ENCODE peak calls at places on chromosome 21, in nine cellular contexts. V is IMR-90, Q is GM13977, X is WTC11, I is endodermal cell, H is endothelial cell, R is GM06990, K is AG09309, P is AG10803. J is an unnamed sample.

GRCh38 chr21:23247334-23247733 is 2249.1 kb downstream of the NCAM2 start:
- DNase-seq in V (no peak), Q (no peak), X (no peak), I (no peak), H (no peak), R (no peak), K (no peak), P (no peak), J (no peak)

GRCh38 chr21:15014220-15014619 is 50.6 kb downstream of the NRIP1 start:
- DNase-seq in V (peak), Q (no peak), X (no peak), I (no peak), H (no peak), R (no peak), K (no peak), P (no peak), J (peak)

GRCh38 chr21:14741237-14741636 is 195.1 kb upstream of the SAMSN1 start:
- DNase-seq in V (no peak), Q (no peak), X (no peak), I (no peak), H (no peak), R (no peak), K (no peak), P (no peak), J (no peak)

GRCh38 chr21:23152130-23152529 is 2153.9 kb downstream of the NCAM2 start:
- DNase-seq in V (no peak), Q (no peak), X (no peak), I (no peak), H (no peak), R (no peak), K (no peak), P (no peak), J (no peak)

GRCh38 chr21:36429672-36430546 is 44.7 kb downstream of the CHAF1B start:
- DNase-seq in V (peak), Q (peak), X (peak), I (peak), H (peak), R (peak), K (peak), P (peak), J (peak)

GRCh38 chr21:16287060-16287459 is 557.3 kb downstream of the USP25 start:
- DNase-seq in V (no peak), Q (no peak), X (no peak), I (no peak), H (no peak), R (no peak), K (no peak), P (no peak), J (no peak)

GRCh38 chr21:23812485-23812884 is 1794.8 kb downstream of the MRPL39 start:
- DNase-seq in V (no peak), Q (no peak), X (no peak), I (no peak), H (no peak), R (no peak), K (no peak), P (no peak), J (no peak)

GRCh38 chr21:14086553-14086952 is 124.2 kb downstream of the LIPI start:
- DNase-seq in V (no peak), Q (peak), X (no peak), I (no peak), H (no peak), R (no peak), K (no peak), P (no peak), J (no peak)

GRCh38 chr21:46428987-46429710 is 29.5 kb upstream of the DIP2A start:
- DNase-seq in V (no peak), Q (no peak), X (no peak), I (no peak), H (no peak), R (no peak), K (no peak), P (no peak), J (no peak)

GRCh38 chr21:29496337-29496736 is 197.6 kb downstream of the BACH1 start:
- DNase-seq in V (no peak), Q (no peak), X (no peak), I (no peak), H (no peak), R (no peak), K (no peak), P (no peak), J (no peak)

GRCh38 chr21:31397515-31397926 is 53.5 kb upstream of the TIAM1 start:
- DNase-seq in V (no peak), Q (no peak), X (no peak), I (no peak), H (no peak), R (no peak), K (no peak), P (no peak), J (no peak)

GRCh38 chr21:30717105-30717504 is 1.5 kb downstream of the KRTAP21-3 start:
- DNase-seq in V (no peak), Q (no peak), X (no peak), I (no peak), H (no peak), R (no peak), K (no peak), P (no peak), J (no peak)

GRCh38 chr21:38293113-38293512 is 36.3 kb downstream of the KCNJ15 start:
- DNase-seq in V (no peak), Q (no peak), X (no peak), I (no peak), H (no peak), R (no peak), K (no peak), P (no peak), J (no peak)

GRCh38 chr21:22927469-22927868 is 1929.3 kb downstream of the NCAM2 start:
- DNase-seq in V (no peak), Q (no peak), X (no peak), I (no peak), H (no peak), R (no peak), K (no peak), P (no peak), J (no peak)

GRCh38 chr21:35084869-35085268 is 35.8 kb upstream of the RUNX1 start:
- DNase-seq in V (peak), Q (no peak), X (no peak), I (no peak), H (no peak), R (no peak), K (peak), P (peak), J (peak)

GRCh38 chr21:41678944-41679343 is 87.9 kb downstream of the RIPK4 start:
- DNase-seq in V (peak), Q (no peak), X (peak), I (peak), H (peak), R (no peak), K (peak), P (peak), J (peak)

GRCh38 chr21:39660596-39660995 is 47.9 kb downstream of the B3GALT5 start:
- DNase-seq in V (peak), Q (no peak), X (no peak), I (peak), H (peak), R (no peak), K (peak), P (peak), J (peak)

GRCh38 chr21:39661740-39662139 is 49.0 kb downstream of the B3GALT5 start:
- DNase-seq in V (no peak), Q (no peak), X (no peak), I (peak), H (no peak), R (no peak), K (no peak), P (no peak), J (no peak)

GRCh38 chr21:39661121-39661520 is 48.4 kb downstream of the B3GALT5 start:
- DNase-seq in V (no peak), Q (no peak), X (no peak), I (peak), H (no peak), R (no peak), K (no peak), P (no peak), J (no peak)

GRCh38 chr21:39659070-39659815 is 46.5 kb downstream of the B3GALT5 start:
- DNase-seq in V (no peak), Q (no peak), X (no peak), I (no peak), H (no peak), R (no peak), K (no peak), P (no peak), J (no peak)

GRCh38 chr21:39660191-39660590 is 47.5 kb downstream of the B3GALT5 start:
- DNase-seq in V (peak), Q (no peak), X (no peak), I (peak), H (no peak), R (no peak), K (peak), P (peak), J (peak)
- TF ChIP-seq CTCF in V (no peak), Q (no peak), X (no peak), I (no peak), H (no peak), R (no peak), K (no peak), P (no peak), J (no peak)

DNA sequence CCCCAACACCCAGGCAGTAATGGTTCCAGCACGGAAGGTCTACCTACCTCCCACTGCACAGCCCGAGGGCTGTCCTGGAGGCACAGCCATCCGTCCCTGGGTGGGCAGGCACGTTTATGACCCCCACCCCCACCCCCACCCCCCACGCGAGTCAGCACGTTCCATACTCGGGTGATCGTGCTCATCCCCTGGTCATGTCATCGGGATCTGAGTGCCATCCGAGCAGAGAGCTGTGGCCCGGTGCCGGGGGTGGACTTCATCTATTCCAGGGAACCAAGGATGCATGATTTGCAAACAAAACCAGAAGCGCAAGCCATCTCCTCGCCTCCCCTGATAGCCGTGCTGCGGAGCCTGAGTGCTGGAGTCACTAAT is 1.1 kb downstream of the TSPEAR start:
- DNase-seq in V (no peak), Q (no peak), X (no peak), I (peak), H (no peak), R (no peak), K (no peak), P (no peak), J (no peak)
- TF ChIP-seq CTCF in V (no peak), Q (no peak), X (no peak), I (no peak), H (no peak), R (no peak), K (no peak), P (no peak), J (no peak)

DNA sequence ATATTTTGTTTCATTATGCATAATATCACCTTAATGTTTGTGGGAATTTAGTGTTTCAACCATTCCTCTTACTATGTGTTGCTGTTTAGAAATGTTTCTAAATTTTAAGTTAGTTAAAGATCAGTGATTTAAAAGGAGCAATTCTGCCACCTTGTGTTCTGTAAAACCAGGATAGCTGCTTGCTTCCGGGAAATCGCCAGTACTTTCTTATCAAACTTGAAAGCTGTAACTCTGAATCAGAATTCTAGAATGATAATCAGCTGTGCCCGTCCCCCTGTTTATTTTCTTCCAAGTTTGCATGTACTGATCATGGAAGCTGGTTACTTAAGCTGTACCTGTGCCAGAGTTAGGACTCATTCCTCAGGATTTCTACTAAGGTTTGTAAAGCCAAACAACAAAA is 656.4 kb downstream of the LTN1 start:
- DNase-seq in V (peak), Q (no peak), X (no peak), I (peak), H (no peak), R (no peak), K (peak), P (peak), J (peak)
- TF ChIP-seq CTCF in V (peak), Q (no peak), X (peak), I (peak), H (peak), R (no peak), K (peak), P (peak), J (peak)

GRCh38 chr21:33205476-33205875 is 24.3 kb upstream of the IFNAR2 start:
- DNase-seq in V (no peak), Q (no peak), X (no peak), I (no peak), H (no peak), R (peak), K (no peak), P (no peak), J (no peak)

GRCh38 chr21:33211305-33211704 is 18.4 kb upstream of the IFNAR2 start:
- DNase-seq in V (no peak), Q (no peak), X (no peak), I (no peak), H (no peak), R (no peak), K (no peak), P (no peak), J (no peak)

GRCh38 chr21:33206771-33207290 is 22.9 kb upstream of the IFNAR2 start:
- DNase-seq in V (no peak), Q (no peak), X (no peak), I (no peak), H (no peak), R (no peak), K (no peak), P (no peak), J (no peak)

GRCh38 chr21:33208534-33208933 is 21.2 kb upstream of the IFNAR2 start:
- DNase-seq in V (no peak), Q (no peak), X (no peak), I (no peak), H (no peak), R (no peak), K (no peak), P (no peak), J (no peak)

GRCh38 chr21:33207471-33208149 is 22.1 kb upstream of the IFNAR2 start:
- DNase-seq in V (no peak), Q (no peak), X (no peak), I (no peak), H (no peak), R (no peak), K (no peak), P (no peak), J (no peak)
- TF ChIP-seq CTCF in V (no peak), Q (peak), X (no peak), I (no peak), H (no peak), R (no peak), K (no peak), P (no peak), J (no peak)

DNA sequence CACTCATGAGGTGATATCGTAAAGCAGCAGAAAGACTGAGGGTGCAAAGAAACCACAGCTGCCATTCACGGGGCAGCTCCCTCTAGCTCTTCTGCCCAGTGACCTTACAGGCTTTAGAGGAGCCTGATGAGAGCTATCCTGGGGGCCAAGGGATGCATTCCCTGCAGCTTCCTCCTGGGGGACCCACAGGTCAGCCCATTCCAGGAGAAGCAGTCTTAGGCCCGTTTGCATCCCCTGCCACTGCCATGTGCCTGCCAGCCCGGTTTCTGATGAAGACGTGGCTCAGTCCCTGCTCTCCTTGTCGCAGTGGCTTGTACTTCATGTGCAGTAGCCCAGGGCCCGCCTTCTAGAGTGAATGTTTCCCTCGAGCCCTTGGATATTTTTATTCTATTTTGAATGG is 22.8 kb downstream of the ATP5PO start:
- DNase-seq in V (no peak), Q (no peak), X (peak), I (peak), H (no peak), R (no peak), K (no peak), P (no peak), J (no peak)
- TF ChIP-seq CTCF in V (no peak), Q (no peak), X (peak), I (peak), H (no peak), R (no peak), K (no peak), P (no peak), J (peak)

DNA sequence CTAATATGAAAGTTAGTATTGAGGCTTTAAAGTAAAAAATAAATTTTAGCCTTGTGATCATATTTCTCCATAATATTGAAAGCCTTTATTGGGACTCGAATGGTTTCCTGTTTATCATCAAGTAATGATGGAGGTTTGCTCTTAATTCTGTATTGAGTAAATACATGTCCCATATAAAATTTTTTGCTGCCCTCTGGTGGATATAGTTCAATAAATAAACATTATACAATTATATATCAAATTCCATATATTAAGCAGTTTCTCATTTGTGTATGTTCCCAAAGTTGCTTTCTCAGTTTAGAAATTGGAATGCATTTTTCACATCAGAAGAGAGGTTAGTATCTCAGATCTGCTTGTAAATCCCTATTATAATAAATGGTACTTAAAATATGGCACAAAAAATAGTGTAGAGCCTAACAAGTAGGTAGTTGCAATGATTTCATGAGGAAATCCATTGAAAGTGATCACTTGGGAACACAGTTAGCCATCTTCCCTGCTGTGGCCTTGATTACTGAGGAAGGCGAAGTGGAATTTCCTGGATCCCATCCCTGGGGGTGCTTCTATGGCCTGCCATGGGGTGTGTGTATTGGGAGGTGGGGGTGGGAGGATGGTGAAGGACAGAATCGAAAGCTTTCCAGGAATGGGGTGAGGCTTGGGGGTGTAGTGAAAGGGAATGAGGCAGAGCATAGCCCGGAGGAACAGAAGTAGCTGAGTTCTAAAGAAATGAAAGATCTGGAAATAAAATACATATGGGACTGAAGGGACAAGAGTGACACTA is 84.1 kb upstream of the C21orf91 start:
- DNase-seq in V (peak), Q (peak), X (no peak), I (peak), H (no peak), R (peak), K (peak), P (peak), J (peak)
- TF ChIP-seq CTCF in V (peak), Q (peak), X (no peak), I (peak), H (peak), R (no peak), K (no peak), P (peak), J (peak)

DNA sequence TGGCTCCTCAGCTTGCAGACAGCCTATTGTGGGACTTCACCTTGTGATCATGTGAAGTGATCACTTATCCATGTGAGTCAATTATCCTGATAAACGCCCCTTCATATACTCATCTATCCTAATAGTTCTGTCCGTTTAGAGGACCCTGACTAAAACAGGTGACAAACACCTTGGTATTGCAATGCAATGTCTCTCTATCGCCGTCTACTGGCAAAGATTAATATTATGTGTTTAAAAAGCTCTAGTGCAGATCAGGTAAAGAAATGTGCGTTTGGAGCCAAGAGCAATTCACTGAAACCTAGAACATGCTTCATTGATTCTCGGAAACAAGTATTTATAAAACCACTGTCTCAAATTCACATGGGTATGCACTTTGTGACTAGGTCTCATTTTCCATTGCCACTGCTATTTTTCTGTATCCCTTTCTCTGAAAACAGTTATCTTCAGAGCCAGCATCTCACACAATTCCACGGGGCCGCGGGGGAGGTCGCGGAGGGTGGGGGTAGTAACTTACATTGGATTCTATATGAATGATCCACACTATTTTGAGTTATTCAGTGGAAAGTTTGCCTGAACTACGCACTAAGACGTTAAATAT is 554.6 kb upstream of the NCAM2 start:
- DNase-seq in V (no peak), Q (no peak), X (no peak), I (peak), H (no peak), R (no peak), K (no peak), P (no peak), J (no peak)
- TF ChIP-seq CTCF in V (no peak), Q (peak), X (peak), I (peak), H (peak), R (peak), K (peak), P (no peak), J (peak)